ENCODE peak calls at places on chromosome 14, in nine cellular contexts. Q is upper lobe of right lung, L is tibial nerve, S is fibroblast of lung, K is kidney epithelial cell, J is pancreas, W is neural progenitor cell, E is esophagus squamous epithelium, I is HepG2. G is an unnamed sample.

GRCh38 chr14:92994942-92995341 is 72.0 kb downstream of the CHGA start:
- DNase-seq in J (no peak), K (no peak), W (no peak), L (no peak), E (no peak), I (no peak), Q (no peak), S (no peak), G (no peak)

GRCh38 chr14:67004521-67004920 is 184.7 kb upstream of the GARIN2 start:
- DNase-seq in S (no peak), J (no peak), W (no peak), Q (no peak), I (no peak), L (no peak), K (no peak), E (no peak), G (no peak)

GRCh38 chr14:99737451-99737951 is 53.4 kb downstream of the CYP46A1 start:
- DNase-seq in Q (peak), I (no peak), L (no peak), E (no peak), W (no peak), K (no peak), J (peak), S (no peak), G (no peak)

GRCh38 chr14:24063263-24063836 is 8.0 kb upstream of the CPNE6 start:
- DNase-seq in J (peak), K (no peak), Q (no peak), E (no peak), I (no peak), S (no peak), W (no peak), L (no peak), G (no peak)

GRCh38 chr14:49193365-49194050 is 392.7 kb downstream of the RPS29 start:
- DNase-seq in K (no peak), S (no peak), Q (no peak), E (no peak), L (no peak), J (no peak), I (no peak), W (no peak), G (no peak)

GRCh38 chr14:96001866-96002510 is 37.2 kb upstream of the C14orf132 start:
- DNase-seq in K (no peak), I (no peak), E (no peak), W (peak), S (peak), Q (no peak), J (no peak), L (no peak), G (no peak)

GRCh38 chr14:52025310-52025709 is 36.0 kb downstream of the RTRAF start:
- DNase-seq in E (no peak), S (peak), L (no peak), W (no peak), Q (no peak), K (peak), I (no peak), J (no peak), G (peak)

GRCh38 chr14:101717663-101718490 is 43.6 kb upstream of the PPP2R5C start:
- DNase-seq in S (no peak), E (no peak), W (no peak), I (no peak), Q (no peak), J (no peak), L (no peak), K (no peak), G (no peak)

GRCh38 chr14:60245316-60246177 is 3.5 kb upstream of the PPM1A start:
- DNase-seq in I (no peak), L (no peak), J (no peak), S (no peak), E (no peak), W (peak), K (no peak), Q (no peak), G (no peak)

GRCh38 chr14:90629471-90629870 is 186.8 kb downstream of the TTC7B start:
- DNase-seq in K (no peak), J (no peak), Q (peak), E (no peak), I (no peak), L (no peak), S (no peak), W (no peak), G (no peak)
- H3K4me3 ChIP-seq in K (no peak), J (no peak), Q (no peak), E (no peak), I (no peak), L (no peak), S (no peak), W (no peak), G (no peak)

GRCh38 chr14:21241218-21241819 is 27.9 kb downstream of the HNRNPC start:
- DNase-seq in L (no peak), I (no peak), S (peak), K (no peak), J (no peak), Q (no peak), E (no peak), W (no peak), G (no peak)
- TF ChIP-seq CTCF in L (no peak), I (peak), S (peak), K (peak), J (no peak), Q (peak), E (peak), W (peak), G (peak)

GRCh38 chr14:104152686-104153398 is 14.5 kb downstream of the KIF26A start:
- DNase-seq in L (no peak), J (no peak), Q (no peak), K (no peak), E (no peak), W (no peak), I (no peak), S (no peak), G (no peak)
- H3K4me3 ChIP-seq in L (no peak), J (no peak), Q (no peak), K (no peak), E (no peak), W (no peak), I (no peak), S (no peak), G (no peak)

DNA sequence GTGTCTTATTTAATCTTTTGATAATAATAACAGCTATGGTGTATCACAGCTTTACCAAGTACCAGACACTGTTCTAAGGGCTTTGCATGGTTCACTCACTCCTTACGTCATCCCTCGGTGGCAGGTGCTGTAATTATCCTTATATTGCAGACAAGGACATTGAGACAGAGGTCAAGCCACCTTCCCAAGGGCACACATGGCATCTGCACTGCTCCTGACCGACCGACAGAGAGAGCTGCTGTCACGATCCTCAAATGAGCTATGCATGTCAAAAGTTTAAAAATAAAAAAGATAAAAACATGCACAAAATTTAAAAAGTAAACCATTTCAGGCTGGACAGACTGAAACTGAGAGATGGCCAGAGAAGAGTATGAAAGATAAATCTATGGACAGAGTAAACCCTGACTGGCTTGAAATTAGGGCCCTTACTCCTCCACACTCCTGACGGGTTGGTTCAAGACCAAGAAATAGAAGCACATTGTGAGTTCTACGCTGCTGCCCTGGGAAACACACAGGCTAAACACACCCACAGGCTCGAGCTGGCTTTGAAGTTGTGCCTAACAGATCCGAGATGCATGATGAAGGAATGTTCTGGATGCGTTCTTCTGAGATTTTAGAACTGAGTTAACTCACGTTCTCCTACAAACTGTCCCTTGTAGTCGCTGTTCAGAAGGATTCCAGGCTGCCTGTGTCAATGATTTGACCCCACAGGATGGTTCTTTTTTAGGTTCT is 268.7 kb downstream of the ZFP36L1 start:
- DNase-seq in S (peak), J (no peak), L (no peak), W (no peak), I (no peak), K (no peak), E (no peak), Q (no peak), G (no peak)
- TF ChIP-seq CTCF in S (peak), J (no peak), L (peak), W (no peak), I (no peak), K (no peak), E (no peak), Q (peak), G (peak)

DNA sequence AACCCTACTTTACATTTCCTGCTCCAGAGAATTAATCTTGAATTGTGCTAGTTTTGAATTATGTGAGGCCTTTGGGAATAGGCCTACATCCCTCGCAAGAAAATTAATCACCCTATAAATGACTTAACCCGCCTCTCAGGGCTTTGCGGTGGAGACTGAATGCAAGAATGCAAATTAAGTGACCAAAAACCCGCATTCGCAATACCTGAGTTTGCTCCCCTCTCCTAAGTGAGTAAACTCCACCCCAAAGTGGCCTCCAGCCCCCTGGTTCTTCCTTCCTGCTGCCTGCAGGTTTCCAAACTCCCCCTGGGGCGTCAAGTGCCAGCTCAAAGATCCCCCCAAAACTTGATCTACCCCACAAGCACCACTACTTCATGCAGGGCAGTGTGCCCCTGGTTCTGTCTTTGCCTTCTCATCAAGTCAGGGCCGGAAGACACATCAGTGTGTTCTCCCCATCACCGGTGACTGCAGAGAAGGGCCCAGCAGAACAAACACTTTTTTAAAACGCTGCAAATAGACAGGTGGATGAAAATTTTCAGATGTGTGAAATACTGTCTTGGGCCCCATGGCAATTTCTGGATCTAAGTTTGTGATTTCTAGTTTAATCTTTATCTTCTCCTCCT is 644.7 kb downstream of the VRK1 start:
- DNase-seq in Q (no peak), I (no peak), K (no peak), S (no peak), L (no peak), E (no peak), W (no peak), J (no peak), G (no peak)
- H3K4me3 ChIP-seq in Q (no peak), I (no peak), K (no peak), S (no peak), L (no peak), E (no peak), W (no peak), J (no peak), G (no peak)

DNA sequence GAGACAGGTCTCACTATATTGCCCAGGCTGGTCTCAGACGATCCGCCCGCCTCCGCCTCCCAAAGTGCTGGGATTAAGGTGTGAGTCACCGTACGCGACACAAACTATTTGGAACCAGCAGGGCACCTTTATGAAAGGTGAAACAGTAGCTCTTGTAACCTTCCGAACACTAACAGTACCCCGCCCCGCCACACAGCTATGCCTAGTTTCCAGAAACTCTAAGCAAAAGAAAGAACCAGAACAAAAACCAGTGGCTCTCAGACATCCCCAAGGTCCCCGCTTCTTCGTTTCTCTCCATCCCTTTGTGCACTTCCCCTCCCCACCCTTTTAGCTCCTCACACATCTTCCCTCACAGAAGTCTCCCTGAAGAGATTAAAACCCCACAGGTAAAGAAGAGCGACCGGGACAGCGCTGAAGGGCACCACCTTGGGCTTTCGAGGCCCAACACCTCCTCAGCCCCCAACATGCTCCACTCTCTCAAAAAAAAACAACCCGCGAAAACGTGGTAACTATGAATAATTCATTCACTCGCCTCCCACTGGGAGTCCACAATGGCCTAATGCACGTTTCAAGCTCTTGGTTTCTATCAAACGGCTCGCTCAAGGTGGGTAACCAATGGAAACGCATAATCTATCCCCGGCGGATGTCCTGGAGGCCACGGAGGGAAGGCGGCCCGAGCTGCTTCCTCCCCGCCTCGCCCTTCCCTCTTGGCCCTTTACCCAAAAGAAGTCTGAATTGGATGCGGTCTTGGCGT is 899 bp downstream of the BAG5 start:
- DNase-seq in S (peak), W (peak), K (no peak), I (peak), J (no peak), Q (peak), E (no peak), L (no peak), G (no peak)
- TF ChIP-seq CTCF in S (no peak), W (no peak), K (no peak), I (no peak), J (no peak), Q (no peak), E (peak), L (no peak), G (no peak)

GRCh38 chr14:21108791-21109190 is 7.9 kb downstream of the TMEM253 start:
- DNase-seq in L (no peak), K (no peak), J (no peak), E (no peak), Q (no peak), S (no peak), W (no peak), I (no peak), G (no peak)
- H3K4me3 ChIP-seq in L (no peak), K (no peak), J (no peak), E (no peak), Q (no peak), S (no peak), W (no peak), I (no peak), G (no peak)